ENCODE peak calls at places on chromosome X, in six cellular contexts. L is activated T-cell treated with anti-CD3 and anti-CD28 coated beads, Interleukin-2, amount 50 U/mL, for 4 hours; A is GM12865; R is CD4-positive, CD25-positive, alpha-beta regulatory T cell; B is AG10803; H is skeletal muscle cell. P is an unnamed sample.

GRCh38 chrX:2425281-2426071 is 75.3 kb downstream of the DHRSX start:
- DNase-seq in L (no peak), A (no peak), R (no peak), B (no peak), H (no peak), P (no peak)

GRCh38 chrX:38365939-38366338 is 13.5 kb downstream of the OTC start:
- DNase-seq in L (no peak), A (no peak), R (no peak), B (no peak), H (no peak), P (peak)

GRCh38 chrX:43349363-43349762 is 306.7 kb upstream of the MAOA start:
- DNase-seq in L (peak), A (peak), R (no peak), B (peak), H (no peak), P (peak)

GRCh38 chrX:57595381-57595811 is 3.6 kb downstream of the ZXDB start:
- DNase-seq in L (no peak), A (peak), R (no peak), B (peak), H (peak), P (no peak)

GRCh38 chrX:16778545-16778944 is 7.7 kb upstream of the TXLNG start:
- DNase-seq in L (no peak), A (no peak), R (no peak), B (peak), H (no peak), P (no peak)

GRCh38 chrX:121336831-121337421 is 289.5 kb downstream of the GLUD2 start:
- DNase-seq in L (no peak), A (no peak), R (no peak), B (no peak), H (no peak), P (no peak)

GRCh38 chrX:50579955-50580354 is 109.3 kb upstream of the DGKK start:
- DNase-seq in L (no peak), A (peak), R (peak), B (peak), H (peak), P (peak)

GRCh38 chrX:1874899-1875298 is 260.0 kb downstream of the ASMT start:
- DNase-seq in L (no peak), A (no peak), R (no peak), B (no peak), H (no peak), P (no peak)

GRCh38 chrX:109626637-109627036 is 1.7 kb upstream of the KCNE5 start:
- DNase-seq in L (no peak), A (no peak), R (no peak), B (no peak), H (no peak), P (no peak)

GRCh38 chrX:119249836-119250340 is 13.8 kb downstream of the PGRMC1 start:
- DNase-seq in L (no peak), A (no peak), R (no peak), B (no peak), H (no peak), P (no peak)

GRCh38 chrX:33906971-33907370 is 225.1 kb downstream of the FAM47A start:
- DNase-seq in L (no peak), A (no peak), R (no peak), B (no peak), H (no peak), P (no peak)

GRCh38 chrX:153526801-153527599 is 9.6 kb downstream of the ATP2B3 start:
- DNase-seq in L (no peak), A (no peak), R (no peak), B (no peak), H (no peak), P (no peak)

GRCh38 chrX:69264134-69264533 is 98.9 kb upstream of the PJA1 start:
- DNase-seq in L (no peak), A (no peak), R (no peak), B (no peak), H (no peak), P (no peak)

GRCh38 chrX:120023259-120023658 is 54.2 kb downstream of the RHOXF2B start:
- DNase-seq in L (no peak), A (no peak), R (no peak), B (no peak), H (no peak), P (no peak)

GRCh38 chrX:129480889-129481288 is 42.4 kb downstream of the SMARCA1 start:
- DNase-seq in L (no peak), A (no peak), R (no peak), B (no peak), H (no peak), P (no peak)

GRCh38 chrX:39645059-39645895 is 452.5 kb downstream of the BCOR start:
- DNase-seq in L (no peak), A (no peak), R (no peak), B (peak), H (peak), P (no peak)

GRCh38 chrX:151386838-151387459 is 10.1 kb upstream of the VMA21 start:
- DNase-seq in L (no peak), A (no peak), R (no peak), B (no peak), H (peak), P (no peak)

GRCh38 chrX:7019555-7019954 is 128.0 kb upstream of the STS start:
- DNase-seq in L (no peak), A (no peak), R (no peak), B (no peak), H (no peak), P (no peak)

GRCh38 chrX:31199770-31200114 is 127.9 kb upstream of the FTHL17 start:
- DNase-seq in L (no peak), A (no peak), R (no peak), B (no peak), H (no peak), P (no peak)

P was measured in germinal center.